ENCODE peak calls at places on chromosomes 4 and X, in nine cellular contexts. A is H54, S is fibroblast of pulmonary artery, G is right atrium auricular region, K is iris pigment epithelial cell, O is cerebellum, X is mesenchymal stem cell, T is NCI-H748 treated with DMSO at 0.1 percent for 48 hours, E is anterior cingulate cortex. J is an unnamed sample.

GRCh38 chrX:119753639-119754257 is 4.6 kb upstream of the SOWAHD start:
- DNase-seq in A (no peak), O (no peak), X (peak; percentile 50), S (peak; percentile 64), T (peak; percentile 74), E (no peak), K (peak; percentile 36), G (no peak), J (no peak)

GRCh38 chr4:118858779-118859178 is 22.9 kb upstream of the SEC24D start:
- DNase-seq in A (no peak), S (no peak), T (no peak), O (no peak), K (no peak), E (no peak), X (no peak), G (no peak), J (no peak)

GRCh38 chrX:45506149-45506768 is 305.6 kb upstream of the DIPK2B start:
- DNase-seq in A (no peak), K (no peak), E (no peak), S (no peak), X (peak; percentile 13), G (no peak), T (no peak), O (no peak), J (no peak)

GRCh38 chrX:140393507-140393906 is 111.4 kb downstream of the SOX3 start:
- DNase-seq in T (no peak), S (no peak), X (no peak), E (no peak), A (no peak), K (no peak), G (no peak), O (no peak), J (no peak)

GRCh38 chr4:89290727-89291126 is 16.9 kb downstream of the GPRIN3 start:
- DNase-seq in G (no peak), A (no peak), S (no peak), E (no peak), O (peak; percentile 69), T (no peak), K (no peak), X (no peak), J (no peak)

GRCh38 chrX:12115377-12115776 is 22.9 kb upstream of the FRMPD4 start:
- DNase-seq in X (peak; percentile 1), G (no peak), A (no peak), K (no peak), S (no peak), E (no peak), O (no peak), T (no peak), J (no peak)

GRCh38 chr4:146437778-146438177 is 84.0 kb downstream of the SLC10A7 start:
- DNase-seq in A (no peak), S (no peak), O (no peak), T (no peak), K (no peak), G (no peak), E (no peak), X (no peak), J (no peak)

GRCh38 chr4:71415491-71415890 is 76.7 kb downstream of the SLC4A4 start:
- DNase-seq in X (no peak), A (no peak), K (peak; percentile 5), E (no peak), G (no peak), T (no peak), O (no peak), S (no peak), J (no peak)

GRCh38 chrX:12791253-12792228 is at the start of gene PRPS2:
- DNase-seq in K (peak; percentile 32), S (peak; percentile 39), A (peak; percentile 37), E (peak; percentile 30), T (peak; percentile 35), G (no peak), O (peak; percentile 67), X (peak; percentile 51), J (peak; percentile 76)

GRCh38 chrX:2656243-2656836 is 34.8 kb upstream of the CD99 start:
- DNase-seq in K (no peak), E (no peak), S (no peak), X (no peak), O (no peak), G (no peak), A (no peak), T (no peak), J (no peak)

GRCh38 chrX:103330601-103331397 is 760 bp downstream of the TCEAL7 start:
- DNase-seq in O (peak; percentile 35), E (no peak), G (no peak), S (peak; percentile 15), X (peak; percentile 2), K (peak; percentile 12), T (no peak), A (no peak), J (no peak)

GRCh38 chr4:45662996-45663395 is 460.9 kb downstream of the GABRG1 start:
- DNase-seq in X (peak; percentile 3), K (peak; percentile 45), G (no peak), A (no peak), E (no peak), T (no peak), O (peak; percentile 66), S (peak; percentile 63), J (no peak)